ENCODE peak calls at places on chromosomes 4 and X, in eight cellular contexts. P, K, T, O, I, J, W and B are unnamed samples.

GRCh38 chrX:23883737-23884354 is 23.9 kb downstream of the APOO start:
- DNase-seq in P (no peak), K (peak), T (no peak), O (peak), I (no peak), J (no peak), W (no peak), B (peak)

GRCh38 chrX:3806630-3807029 is 93.2 kb upstream of the PRKX start:
- DNase-seq in P (no peak), K (no peak), T (no peak), O (no peak), I (no peak), J (no peak), W (no peak), B (peak)

GRCh38 chr4:13546855-13547562 is 2.7 kb upstream of the NKX3-2 start:
- DNase-seq in P (no peak), K (no peak), T (no peak), O (no peak), I (peak), J (no peak), W (no peak), B (peak)

GRCh38 chrX:110437686-110438085 is 79.0 kb downstream of the RTL9 start:
- DNase-seq in P (no peak), K (no peak), T (no peak), O (no peak), I (no peak), J (no peak), W (no peak), B (no peak)

GRCh38 chr4:56681158-56681848 is at the start of gene HOPX:
- DNase-seq in P (no peak), K (no peak), T (no peak), O (peak), I (peak), J (no peak), W (no peak), B (peak)

GRCh38 chrX:128436397-128437103 is 384.3 kb upstream of the ACTRT1 start:
- DNase-seq in P (no peak), K (no peak), T (no peak), O (no peak), I (no peak), J (no peak), W (no peak), B (no peak)

GRCh38 chr4:140163029-140163810 is 9.2 kb upstream of the MAML3 start:
- DNase-seq in P (no peak), K (peak), T (no peak), O (no peak), I (no peak), J (no peak), W (no peak), B (peak)

GRCh38 chrX:129449141-129449540 is 74.1 kb downstream of the SMARCA1 start:
- DNase-seq in P (no peak), K (no peak), T (no peak), O (no peak), I (no peak), J (no peak), W (no peak), B (no peak)

GRCh38 chrX:109684136-109684535 is 48.9 kb downstream of the ACSL4 start:
- DNase-seq in P (no peak), K (peak), T (no peak), O (no peak), I (no peak), J (no peak), W (no peak), B (no peak)

GRCh38 chrX:74925210-74926088 is at the start of gene NEXMIF:
- DNase-seq in P (no peak), K (peak), T (peak), O (no peak), I (peak), J (no peak), W (peak), B (no peak)

GRCh38 chr4:39814403-39815185 is 116.7 kb downstream of the UBE2K start:
- DNase-seq in P (no peak), K (peak), T (peak), O (peak), I (peak), J (no peak), W (no peak), B (no peak)

GRCh38 chrX:51569561-51569960 is 49.2 kb downstream of the CENPVL3 start:
- DNase-seq in P (no peak), K (peak), T (no peak), O (no peak), I (no peak), J (no peak), W (no peak), B (no peak)